ENCODE peak calls at places on chromosomes 13 and 19, in five cellular contexts. J is HT-29, L is EL, N is SW480, A is uterus. Q is an unnamed sample.

GRCh38 chr19:48873476-48874308 is 1.5 kb downstream of the PPP1R15A start:
- DNase-seq in J (no peak), L (no peak), N (no peak), A (peak; percentile 22), Q (peak; percentile 41)

GRCh38 chr13:79775830-79776229 is 294.9 kb downstream of the NDFIP2 start:
- DNase-seq in J (peak; percentile 61), L (peak; percentile 81), N (peak; percentile 59), A (no peak), Q (no peak)

GRCh38 chr13:29743229-29743786 is 107.1 kb downstream of the UBL3 start:
- DNase-seq in J (no peak), L (peak; percentile 73), N (no peak), A (peak; percentile 80), Q (no peak)

GRCh38 chr13:36904219-36904618 is 15.8 kb downstream of the SMAD9 start:
- DNase-seq in J (no peak), L (no peak), N (no peak), A (no peak), Q (no peak)

GRCh38 chr13:111630411-111630810 is 310.0 kb downstream of the TEX29 start:
- DNase-seq in J (no peak), L (no peak), N (no peak), A (no peak), Q (no peak)

GRCh38 chr19:13051581-13052165 is 51.0 kb downstream of the LYL1 start:
- DNase-seq in J (peak; percentile 81), L (peak; percentile 43), N (no peak), A (peak; percentile 69), Q (peak; percentile 73)

GRCh38 chr13:111967572-111968201 is 99.3 kb upstream of the SOX1 start:
- DNase-seq in J (no peak), L (no peak), N (no peak), A (no peak), Q (no peak)

GRCh38 chr13:94617389-94618000 is 15.8 kb downstream of the GPR180 start:
- DNase-seq in J (peak; percentile 69), L (peak; percentile 17), N (peak; percentile 40), A (no peak), Q (no peak)

GRCh38 chr13:25901460-25902376 is 150.1 kb downstream of the SHISA2 start:
- DNase-seq in J (peak; percentile 53), L (peak; percentile 64), N (peak; percentile 68), A (no peak), Q (no peak)

GRCh38 chr19:37979547-37980082 is 72.6 kb downstream of the SIPA1L3 start:
- DNase-seq in J (peak; percentile 98), L (no peak), N (peak; percentile 86), A (no peak), Q (no peak)

GRCh38 chr13:48446454-48446853 is 33.5 kb upstream of the LPAR6 start:
- DNase-seq in J (no peak), L (peak; percentile 72), N (no peak), A (no peak), Q (no peak)

GRCh38 chr19:7386308-7386707 is 37.6 kb downstream of the ARHGEF18 start:
- DNase-seq in J (peak; percentile 41), L (no peak), N (no peak), A (no peak), Q (no peak)

GRCh38 chr19:46391296-46392251 is 21.8 kb downstream of the CCDC8 start:
- DNase-seq in J (no peak), L (no peak), N (no peak), A (no peak), Q (no peak)

GRCh38 chr19:10651821-10652220 is 2.3 kb upstream of the ILF3 start:
- DNase-seq in J (no peak), L (no peak), N (no peak), A (no peak), Q (no peak)

GRCh38 chr13:74747186-74747955 is 613.2 kb upstream of the KLF12 start:
- DNase-seq in J (no peak), L (no peak), N (no peak), A (no peak), Q (no peak)

GRCh38 chr13:46961719-46962118 is 64.9 kb upstream of the HTR2A start:
- DNase-seq in J (peak; percentile 51), L (peak; percentile 79), N (peak; percentile 53), A (no peak), Q (no peak)

GRCh38 chr19:35351441-35352176 is 3.9 kb downstream of the FFAR1 start:
- DNase-seq in J (no peak), L (no peak), N (no peak), A (no peak), Q (no peak)

GRCh38 chr19:57719901-57720519 is 7.4 kb downstream of the ZNF671 start:
- DNase-seq in J (no peak), L (no peak), N (no peak), A (no peak), Q (no peak)

GRCh38 chr13:76980075-76980718 is 11.7 kb upstream of the CLN5 start:
- DNase-seq in J (peak; percentile 61), L (peak; percentile 51), N (peak; percentile 44), A (peak; percentile 62), Q (peak; percentile 79)

GRCh38 chr13:27425918-27426630 is 1.7 kb downstream of the GTF3A start:
- DNase-seq in J (peak; percentile 100), L (peak; percentile 88), N (peak; percentile 98), A (peak; percentile 54), Q (peak; percentile 80)

GRCh38 chr19:39833464-39834286 is at the start of gene DYRK1B:
- DNase-seq in J (peak; percentile 100), L (peak; percentile 95), N (peak; percentile 98), A (peak; percentile 98), Q (peak; percentile 99)

GRCh38 chr13:98345103-98345899 is 168.2 kb upstream of the RNF113B start:
- DNase-seq in J (peak; percentile 26), L (no peak), N (no peak), A (no peak), Q (no peak)

GRCh38 chr19:6947745-6948144 is 60.4 kb downstream of the ADGRE1 start:
- DNase-seq in J (no peak), L (peak; percentile 73), N (peak; percentile 42), A (no peak), Q (peak; percentile 26)

GRCh38 chr13:77833331-77833863 is 85.2 kb downstream of the EDNRB start:
- DNase-seq in J (no peak), L (no peak), N (no peak), A (peak; percentile 18), Q (no peak)

GRCh38 chr13:28059214-28059613 is 41.2 kb downstream of the FLT3 start:
- DNase-seq in J (peak; percentile 87), L (peak; percentile 34), N (peak; percentile 56), A (no peak), Q (no peak)